ENCODE peak calls at places on chromosome 6, in eight cellular contexts. K, A, E, G, X, B, F and J are unnamed samples. For H3K9me3, the result is how much of the 10 kb centered on the place peaks cover.

GRCh38 chr6:158358450-158359077 is 46.3 kb downstream of the TULP4 start:
- DNase-seq in K (no peak), A (no peak), E (no peak), G (no peak), X (no peak), B (no peak), F (no peak), J (no peak)

GRCh38 chr6:37433657-37434271 is 743 bp downstream of the CMTR1 start:
- DNase-seq in K (no peak), A (peak), E (no peak), G (no peak), X (no peak), B (peak), F (peak), J (no peak)

GRCh38 chr6:131135244-131136020 is at the start of gene AKAP7:
- DNase-seq in K (peak), A (peak), E (peak), G (peak), X (no peak), B (peak), F (peak), J (peak)

GRCh38 chr6:157994126-157994795 is 12.6 kb downstream of the SYNJ2 start:
- DNase-seq in K (no peak), A (no peak), E (no peak), G (no peak), X (no peak), B (no peak), F (no peak), J (no peak)

GRCh38 chr6:46799657-46800056 is 6.5 kb downstream of the MEP1A start:
- DNase-seq in K (no peak), A (no peak), E (no peak), G (no peak), X (no peak), B (no peak), F (no peak), J (no peak)

GRCh38 chr6:138052783-138053182 is 54.4 kb downstream of the PERP start:
- DNase-seq in K (no peak), A (no peak), E (no peak), G (no peak), X (no peak), B (no peak), F (no peak), J (no peak)

GRCh38 chr6:40417031-40417430 is 170.1 kb downstream of the LRFN2 start:
- DNase-seq in K (no peak), A (no peak), E (no peak), G (no peak), X (no peak), B (no peak), F (no peak), J (no peak)

GRCh38 chr6:139438775-139439174 is 64.3 kb upstream of the CITED2 start:
- DNase-seq in K (no peak), A (no peak), E (no peak), G (no peak), X (no peak), B (no peak), F (no peak), J (no peak)

GRCh38 chr6:137216875-137217553 is 2.2 kb downstream of the IFNGR1 start:
- DNase-seq in K (no peak), A (peak), E (no peak), G (no peak), X (no peak), B (no peak), F (no peak), J (no peak)

GRCh38 chr6:15505463-15505918 is 157.3 kb downstream of the DTNBP1 start:
- DNase-seq in K (no peak), A (no peak), E (peak), G (peak), X (no peak), B (no peak), F (no peak), J (no peak)

GRCh38 chr6:57243954-57244353 is 21.8 kb upstream of the RAB23 start:
- DNase-seq in K (no peak), A (no peak), E (no peak), G (no peak), X (no peak), B (no peak), F (no peak), J (no peak)

GRCh38 chr6:90891338-90891715 is 304.5 kb upstream of the MAP3K7 start:
- DNase-seq in K (no peak), A (no peak), E (no peak), G (no peak), X (no peak), B (no peak), F (no peak), J (no peak)

GRCh38 chr6:74607934-74608333 is 597.9 kb downstream of the COL12A1 start:
- DNase-seq in K (no peak), A (no peak), E (no peak), G (no peak), X (no peak), B (peak), F (no peak), J (no peak)

GRCh38 chr6:1787894-1788293 is 178.2 kb downstream of the FOXC1 start:
- DNase-seq in K (no peak), A (no peak), E (no peak), G (no peak), X (no peak), B (peak), F (no peak), J (peak)

GRCh38 chr6:29968905-29969304 is 26.6 kb downstream of the HLA-A start:
- DNase-seq in K (no peak), A (no peak), E (no peak), G (no peak), X (no peak), B (no peak), F (no peak), J (no peak)

DNA sequence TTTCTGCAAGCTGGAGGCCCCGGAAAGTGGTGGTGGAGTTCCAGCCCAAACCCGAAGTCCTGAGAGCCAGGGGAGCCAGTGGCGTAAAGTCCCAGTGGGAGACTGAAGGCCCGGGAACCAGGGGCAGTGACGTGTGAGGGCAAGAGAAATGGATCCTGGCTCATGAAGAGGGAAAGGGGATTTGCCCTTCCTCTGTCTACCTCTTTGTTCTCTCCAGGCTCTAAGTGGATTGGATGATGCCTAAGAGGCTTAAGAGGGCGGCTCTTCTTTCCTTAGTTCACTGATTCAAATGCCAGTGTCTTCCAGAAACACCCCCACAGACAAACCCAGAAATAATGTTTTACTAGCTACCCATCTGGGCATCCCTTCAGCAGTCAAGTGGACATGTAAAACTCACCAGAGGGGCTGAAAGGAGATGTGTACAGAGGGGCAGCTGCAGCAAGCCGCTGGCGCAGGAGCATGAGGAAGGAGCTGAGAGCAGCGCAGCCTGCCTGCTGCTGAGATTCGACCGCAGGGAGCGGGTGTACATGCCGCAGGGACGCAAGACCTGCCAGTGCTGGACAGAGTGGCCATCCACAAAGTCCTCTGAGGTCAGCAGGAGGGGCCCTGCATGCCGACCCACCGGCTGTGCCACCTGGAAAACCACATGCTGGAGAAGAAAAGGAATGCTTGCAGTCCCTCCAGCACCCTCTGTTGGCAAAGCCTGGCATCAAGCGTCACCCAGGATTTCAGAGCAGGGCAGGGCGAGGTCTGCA is 29.5 kb downstream of the CDYL start:
- DNase-seq in K (peak), A (peak), E (no peak), G (no peak), X (no peak), B (peak), F (peak), J (peak)
- H3K9me3 ChIP-seq in K (under half), A (under half), E (under half), G (under half), X (under half), B (under half), F (under half), J (under half)

GRCh38 chr6:159982726-159983506 is 14.0 kb downstream of the IGF2R start:
- DNase-seq in K (no peak), A (peak), E (no peak), G (no peak), X (no peak), B (peak), F (no peak), J (no peak)

GRCh38 chr6:159980474-159980873 is 11.6 kb downstream of the IGF2R start:
- DNase-seq in K (no peak), A (no peak), E (no peak), G (no peak), X (no peak), B (no peak), F (no peak), J (no peak)

GRCh38 chr6:159979136-159979874 is 10.4 kb downstream of the IGF2R start:
- DNase-seq in K (no peak), A (no peak), E (no peak), G (peak), X (no peak), B (peak), F (no peak), J (no peak)

GRCh38 chr6:159981591-159982245 is 12.8 kb downstream of the IGF2R start:
- DNase-seq in K (no peak), A (peak), E (no peak), G (peak), X (peak), B (peak), F (no peak), J (no peak)

DNA sequence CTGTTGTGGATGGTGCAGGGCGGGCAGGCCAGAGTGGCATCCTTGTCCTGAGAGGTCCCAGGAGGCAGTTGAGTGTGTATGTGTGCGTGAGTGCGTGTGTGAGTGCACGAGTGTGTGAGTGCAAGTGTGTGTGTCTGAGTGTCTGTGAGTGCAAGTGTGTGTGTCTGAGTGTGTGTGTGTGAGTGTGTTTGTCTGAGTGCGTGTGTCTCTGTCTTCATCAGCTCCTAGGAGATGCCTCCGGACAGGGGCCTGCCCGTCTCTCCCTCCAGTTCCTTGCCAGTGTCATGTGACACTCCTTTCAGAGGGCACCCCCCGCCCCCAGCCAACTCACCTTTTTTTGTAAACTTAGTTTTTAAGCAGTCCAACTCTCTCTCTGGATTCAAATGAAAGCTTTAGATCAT is 12.3 kb downstream of the IGF2R start:
- DNase-seq in K (no peak), A (no peak), E (no peak), G (no peak), X (no peak), B (no peak), F (no peak), J (no peak)
- TF ChIP-seq POLR2A in K (no peak), A (no peak), E (no peak), G (no peak), X (no peak), B (no peak), F (no peak), J (no peak)

GRCh38 chr6:168385858-168386735 is 54.9 kb upstream of the SMOC2 start:
- DNase-seq in K (no peak), A (no peak), E (no peak), G (no peak), X (no peak), B (no peak), F (no peak), J (peak)
- H3K9me3 ChIP-seq in K (under half), A (under half), E (under half), G (under half), X (under half), B (half or more), F (under half), J (under half)

GRCh38 chr6:26030716-26031115 is 56.5 kb upstream of the HFE start:
- DNase-seq in K (no peak), A (no peak), E (no peak), G (no peak), X (no peak), B (no peak), F (no peak), J (no peak)

GRCh38 chr6:26031151-26031594 is 56.1 kb upstream of the HFE start:
- DNase-seq in K (no peak), A (no peak), E (no peak), G (no peak), X (no peak), B (no peak), F (peak), J (no peak)

GRCh38 chr6:26033132-26033941 is 53.9 kb upstream of the HFE start:
- DNase-seq in K (peak), A (peak), E (no peak), G (no peak), X (no peak), B (peak), F (peak), J (peak)

GRCh38 chr6:26032387-26033131 is 54.7 kb upstream of the HFE start:
- DNase-seq in K (no peak), A (no peak), E (no peak), G (no peak), X (no peak), B (peak), F (peak), J (no peak)

GRCh38 chr6:26031595-26032386 is 55.4 kb upstream of the HFE start:
- DNase-seq in K (peak), A (peak), E (peak), G (peak), X (peak), B (peak), F (peak), J (peak)
- TF ChIP-seq POLR2A in K (no peak), A (peak), E (no peak), G (no peak), X (no peak), B (peak), F (peak), J (no peak)

GRCh38 chr6:71473908-71474307 is 185.3 kb downstream of the OGFRL1 start:
- DNase-seq in K (peak), A (no peak), E (no peak), G (peak), X (peak), B (peak), F (peak), J (no peak)
- H3K9me3 ChIP-seq in K (under half), A (under half), E (under half), G (under half), X (under half), B (under half), F (under half), J (under half)

GRCh38 chr6:32622545-32623401 is 14.4 kb upstream of the HLA-DQA1 start:
- DNase-seq in K (peak), A (no peak), E (no peak), G (no peak), X (no peak), B (peak), F (no peak), J (peak)
- TF ChIP-seq POLR2A in K (no peak), A (no peak), E (no peak), G (no peak), X (no peak), B (no peak), F (no peak), J (no peak)

DNA sequence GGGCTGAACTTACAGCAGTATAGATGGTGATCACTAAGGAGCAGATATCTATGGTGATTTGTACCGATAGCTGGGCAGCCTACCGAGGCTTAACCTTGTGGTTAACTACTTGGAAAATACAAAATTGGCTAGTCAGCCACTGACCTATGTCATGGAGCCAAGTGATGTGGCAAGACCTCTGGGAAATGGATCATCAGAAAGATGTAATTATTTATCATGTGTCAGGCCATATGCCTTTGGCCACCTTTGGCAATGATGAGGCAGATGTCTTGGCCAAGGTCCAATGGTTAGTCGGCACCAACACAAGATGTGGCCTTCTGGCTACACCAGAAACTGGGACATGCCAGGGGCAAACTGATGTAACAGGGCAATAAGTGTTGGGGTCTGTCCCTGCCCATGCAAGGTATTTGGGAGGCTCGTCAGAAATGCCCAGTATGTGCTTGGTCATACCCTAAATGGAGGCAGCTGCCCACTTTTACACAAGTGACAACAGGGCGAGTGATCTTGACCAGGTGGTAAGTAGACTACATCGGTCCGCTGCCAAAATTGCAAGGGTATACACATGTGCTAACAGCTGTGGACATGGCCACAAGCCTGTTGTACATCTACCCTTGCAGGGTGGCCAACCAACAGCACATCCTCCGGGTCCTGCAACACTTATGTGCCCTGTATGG is 30.1 kb downstream of the HDDC2 start:
- DNase-seq in K (no peak), A (no peak), E (no peak), G (no peak), X (no peak), B (no peak), F (no peak), J (no peak)
- H3K9me3 ChIP-seq in K (under half), A (under half), E (under half), G (under half), X (under half), B (under half), F (under half), J (under half)

GRCh38 chr6:85672050-85672449 is 29.4 kb upstream of the SYNCRIP start:
- DNase-seq in K (no peak), A (no peak), E (no peak), G (no peak), X (no peak), B (no peak), F (no peak), J (no peak)
- TF ChIP-seq POLR2A in K (no peak), A (no peak), E (no peak), G (no peak), X (no peak), B (no peak), F (no peak), J (no peak)

GRCh38 chr6:27242589-27243265 is 4.8 kb upstream of the PRSS16 start:
- DNase-seq in K (no peak), A (no peak), E (no peak), G (no peak), X (no peak), B (no peak), F (no peak), J (no peak)
- H3K9me3 ChIP-seq in K (under half), A (under half), E (under half), G (under half), X (under half), B (under half), F (under half), J (under half)